ENCODE peak calls at places on chromosomes 3 and 15, in six cellular contexts. T, B, C, I, H and A are unnamed samples.

GRCh38 chr15:35256555-35256954 is 171.5 kb upstream of the NANOGP8 start:
- DNase-seq in B (no peak), I (no peak), H (no peak), T (peak; percentile 93), C (no peak), A (no peak)

GRCh38 chr3:141979050-141979671 is 102.7 kb downstream of the ATP1B3 start:
- DNase-seq in T (peak; percentile 8), I (no peak), B (no peak), C (no peak), H (peak; percentile 56), A (no peak)

GRCh38 chr3:65627102-65627501 is 411.6 kb downstream of the MAGI1 start:
- DNase-seq in T (no peak), B (no peak), H (no peak), I (no peak), C (no peak), A (no peak)

GRCh38 chr15:75234191-75234810 is 23.8 kb upstream of the GOLGA6C start:
- DNase-seq in B (no peak), C (no peak), I (no peak), H (no peak), T (no peak), A (peak; percentile 54)

GRCh38 chr3:191523099-191523498 is 62.1 kb downstream of the PYDC2 start:
- DNase-seq in H (no peak), C (no peak), B (no peak), I (no peak), T (peak; percentile 97), A (no peak)

GRCh38 chr3:90054306-90054705 is 946.9 kb downstream of the EPHA3 start:
- DNase-seq in B (no peak), I (no peak), T (peak; percentile 1), C (no peak), H (no peak), A (no peak)

GRCh38 chr3:96491868-96492267 is 322.5 kb upstream of the EPHA6 start:
- DNase-seq in C (no peak), B (no peak), I (no peak), T (no peak), H (no peak), A (no peak)

GRCh38 chr3:120198305-120198878 is 86.6 kb downstream of the GPR156 start:
- DNase-seq in I (no peak), B (no peak), H (no peak), C (no peak), T (peak; percentile 46), A (no peak)

GRCh38 chr3:140420621-140421357 is 257.1 kb upstream of the TRIM42 start:
- DNase-seq in T (no peak), I (no peak), H (no peak), B (no peak), C (no peak), A (no peak)